ENCODE peak calls at places on chromosomes 13 and 19, in four cellular contexts. A, U, B and E are unnamed samples.

GRCh38 chr13:58583961-58584360 is 952.4 kb downstream of the PCDH17 start:
- DNase-seq in A (peak), U (no peak), B (no peak), E (no peak)

GRCh38 chr13:21071015-21071414 is 9.6 kb upstream of the LATS2 start:
- DNase-seq in A (peak), U (peak), B (no peak), E (no peak)

GRCh38 chr13:93226623-93227279 is at the start of gene GPC6:
- DNase-seq in A (peak), U (peak), B (peak), E (peak)

GRCh38 chr13:45879666-45880065 is 28.1 kb upstream of the SIAH3 start:
- DNase-seq in A (peak), U (peak), B (no peak), E (no peak)

GRCh38 chr13:44420376-44421220 is 47.0 kb downstream of the SERP2 start:
- DNase-seq in A (no peak), U (peak), B (no peak), E (no peak)

GRCh38 chr13:35882722-35883497 is 248.3 kb downstream of the DCLK1 start:
- DNase-seq in A (no peak), U (no peak), B (no peak), E (no peak)

GRCh38 chr19:1855828-1856255 is 7.5 kb downstream of the KLF16 start:
- DNase-seq in A (no peak), U (no peak), B (no peak), E (no peak)

GRCh38 chr13:108044929-108045328 is 170.4 kb downstream of the LIG4 start:
- DNase-seq in A (no peak), U (no peak), B (no peak), E (no peak)

GRCh38 chr13:93847162-93847561 is 620.6 kb downstream of the GPC6 start:
- DNase-seq in A (peak), U (no peak), B (peak), E (peak)

GRCh38 chr13:49113526-49114286 is 106.4 kb upstream of the MLNR start:
- DNase-seq in A (peak), U (no peak), B (peak), E (peak)

GRCh38 chr13:67650471-67650870 is 420.3 kb upstream of the PCDH9 start:
- DNase-seq in A (peak), U (no peak), B (no peak), E (no peak)

GRCh38 chr19:30780032-30780431 is 407.8 kb downstream of the ZNF536 start:
- DNase-seq in A (no peak), U (no peak), B (no peak), E (no peak)

GRCh38 chr19:58510084-58510862 is 1.5 kb downstream of the SLC27A5 start:
- DNase-seq in A (no peak), U (no peak), B (no peak), E (no peak)

GRCh38 chr13:33168326-33168960 is 117.1 kb downstream of the STARD13 start:
- DNase-seq in A (peak), U (no peak), B (no peak), E (no peak)

GRCh38 chr13:62799931-62800436 is 1384.3 kb upstream of the PCDH20 start:
- DNase-seq in A (no peak), U (no peak), B (no peak), E (no peak)

GRCh38 chr13:44322928-44323327 is 50.7 kb upstream of the SERP2 start:
- DNase-seq in A (no peak), U (no peak), B (no peak), E (no peak)

GRCh38 chr19:4981681-4981958 is 12.7 kb downstream of the KDM4B start:
- DNase-seq in A (no peak), U (no peak), B (no peak), E (no peak)

GRCh38 chr19:36006955-36007354 is 1.7 kb downstream of the SYNE4 start:
- DNase-seq in A (no peak), U (no peak), B (no peak), E (no peak)

GRCh38 chr19:18135712-18136584 is 17.0 kb upstream of the PIK3R2 start:
- DNase-seq in A (no peak), U (no peak), B (no peak), E (no peak)

GRCh38 chr13:98022210-98022609 is 68.7 kb downstream of the IPO5 start:
- DNase-seq in A (peak), U (peak), B (peak), E (peak)

GRCh38 chr19:1063030-1063908 is 3.7 kb upstream of the ARHGAP45 start:
- DNase-seq in A (no peak), U (no peak), B (no peak), E (no peak)

GRCh38 chr13:30743319-30744055 is 8.1 kb downstream of the ALOX5AP start:
- DNase-seq in A (peak), U (peak), B (peak), E (peak)

GRCh38 chr13:54033323-54033861 is 1004.8 kb downstream of the OLFM4 start:
- DNase-seq in A (no peak), U (no peak), B (no peak), E (no peak)

GRCh38 chr19:37874784-37875183 is 31.6 kb downstream of the WDR87 start:
- DNase-seq in A (peak), U (no peak), B (no peak), E (no peak)

GRCh38 chr19:10736189-10736588 is 18.3 kb downstream of the DNM2 start:
- DNase-seq in A (no peak), U (no peak), B (no peak), E (no peak)

GRCh38 chr13:113801289-113801961 is 42.4 kb downstream of the TMEM255B start:
- DNase-seq in A (no peak), U (no peak), B (no peak), E (no peak)

DNA sequence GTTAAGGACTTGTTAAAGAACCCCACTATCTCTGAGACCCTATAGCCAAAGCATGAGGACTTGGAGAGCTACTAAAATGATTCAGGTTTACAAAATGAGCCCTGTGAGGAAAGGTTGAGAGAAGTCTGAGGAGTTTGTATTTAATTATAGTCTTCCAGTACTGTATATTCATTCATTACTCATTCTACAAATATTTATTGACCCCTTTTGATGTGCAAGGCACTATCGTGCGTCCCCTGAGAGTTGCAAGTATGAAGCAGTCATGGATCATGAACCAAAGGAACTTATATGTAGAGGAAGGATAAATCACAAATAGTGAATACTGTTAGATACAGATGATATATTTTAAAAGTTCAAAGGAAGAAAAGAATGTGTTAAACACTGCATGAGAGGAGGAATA is 84.4 kb downstream of the DNAJC15 start:
- DNase-seq in A (no peak), U (no peak), B (no peak), E (no peak)
- TF ChIP-seq CTCF in A (no peak), U (no peak), B (no peak), E (no peak)

GRCh38 chr19:32675720-32676185 is at the start of gene RGS9BP:
- DNase-seq in A (peak), U (peak), B (peak), E (no peak)

GRCh38 chr19:32674153-32674958 is 624 bp downstream of the ANKRD27 start:
- DNase-seq in A (no peak), U (no peak), B (no peak), E (no peak)

GRCh38 chr19:32671883-32672282 is 3.1 kb downstream of the ANKRD27 start:
- DNase-seq in A (peak), U (no peak), B (peak), E (no peak)

GRCh38 chr19:32674959-32675719 is at the start of gene ANKRD27:
- DNase-seq in A (peak), U (peak), B (peak), E (peak)

GRCh38 chr19:32673573-32673972 is 1.4 kb downstream of the ANKRD27 start:
- DNase-seq in A (no peak), U (no peak), B (no peak), E (no peak)
- H3K4me3 ChIP-seq in A (no peak), U (no peak), B (no peak), E (no peak)

DNA sequence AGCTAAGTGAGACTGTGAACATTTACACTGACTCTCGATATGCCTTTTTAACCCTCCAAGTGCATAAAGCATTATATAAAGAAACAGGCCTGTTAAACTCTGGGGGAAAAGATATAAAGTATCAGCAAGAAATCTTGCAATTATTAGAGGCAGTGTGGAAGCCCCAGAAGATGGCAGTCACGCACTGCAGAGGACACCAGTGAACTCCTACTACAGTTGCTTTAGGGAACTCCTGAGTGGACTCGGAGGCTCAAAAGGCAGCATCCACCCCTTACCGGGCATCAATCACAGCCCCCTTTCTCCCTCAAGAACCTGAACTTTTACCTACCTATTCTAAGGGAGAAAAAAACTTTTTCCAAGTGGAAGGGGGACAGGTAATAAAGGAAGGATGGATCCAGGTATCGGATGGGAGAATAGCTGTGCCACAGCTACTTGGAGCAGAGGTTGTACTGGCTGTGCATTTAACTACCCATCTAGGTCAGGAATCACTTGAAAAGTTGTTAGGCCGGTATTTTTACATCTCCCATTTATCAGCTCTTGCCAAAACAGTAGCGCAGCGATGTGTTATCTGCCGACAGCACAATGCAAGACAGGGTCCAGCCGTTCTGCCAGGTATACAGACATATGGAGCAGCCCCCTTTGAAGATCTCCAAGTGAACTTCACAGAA is 80.1 kb downstream of the ZNF486 start:
- DNase-seq in A (peak), U (peak), B (peak), E (no peak)
- TF ChIP-seq CTCF in A (peak), U (no peak), B (peak), E (no peak)

GRCh38 chr19:3176715-3177501 is 1.7 kb upstream of the S1PR4 start:
- DNase-seq in A (peak), U (no peak), B (no peak), E (peak)

GRCh38 chr19:3178973-3179738 is 587 bp downstream of the S1PR4 start:
- DNase-seq in A (no peak), U (no peak), B (no peak), E (no peak)

GRCh38 chr19:3179739-3180293 is 1.2 kb downstream of the S1PR4 start:
- DNase-seq in A (no peak), U (no peak), B (no peak), E (no peak)

GRCh38 chr19:3178377-3178972 is at the start of gene S1PR4:
- DNase-seq in A (no peak), U (no peak), B (no peak), E (no peak)

DNA sequence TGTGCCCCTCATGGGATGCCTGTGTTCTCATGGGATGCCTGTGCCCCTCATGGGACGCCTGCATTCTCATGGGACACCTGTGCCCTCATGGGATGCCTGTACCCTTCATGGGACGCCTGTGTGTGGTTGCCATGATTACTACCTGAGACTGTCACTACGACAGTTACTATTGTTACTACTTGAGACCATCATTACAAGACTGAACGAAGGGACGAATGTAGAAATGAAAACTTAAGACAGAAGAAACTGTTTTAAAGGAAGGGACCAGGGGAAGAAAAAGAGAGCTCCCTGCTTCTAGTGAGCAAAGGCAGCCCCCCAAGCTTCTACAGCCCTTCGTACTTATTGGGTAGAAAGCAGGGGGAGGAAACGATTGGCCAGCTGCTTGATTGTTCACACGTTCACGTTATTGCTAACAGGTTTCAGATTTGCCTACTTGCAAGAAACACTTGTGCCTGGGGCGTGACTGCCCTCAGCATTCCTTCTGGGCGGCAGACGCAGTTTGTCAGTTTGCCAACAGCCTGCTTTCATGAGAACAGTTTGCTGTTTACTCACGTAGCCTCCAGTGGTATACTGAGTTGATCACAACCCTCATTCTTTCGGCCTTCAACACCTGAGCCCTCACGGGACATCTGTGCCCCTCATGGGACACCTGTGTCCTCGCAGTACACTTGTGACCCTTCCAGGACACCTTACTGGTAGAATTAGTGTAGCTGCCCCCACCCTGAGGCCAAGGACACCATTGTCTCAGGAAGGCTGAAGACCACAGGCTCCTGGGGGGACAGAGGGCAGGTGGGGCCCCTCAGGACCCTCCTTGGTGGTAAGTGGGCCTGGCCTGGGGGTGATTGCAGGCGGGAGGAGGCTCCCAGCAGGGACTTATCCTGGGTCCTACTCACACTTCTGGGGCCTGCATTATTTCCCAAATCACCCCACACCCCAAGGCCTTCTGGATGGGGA is 2.5 kb upstream of the S1PR4 start:
- DNase-seq in A (peak), U (no peak), B (no peak), E (peak)
- H3K4me3 ChIP-seq in A (no peak), U (no peak), B (no peak), E (no peak)

GRCh38 chr19:12513531-12514061 is 29.0 kb upstream of the ZNF709 start:
- DNase-seq in A (no peak), U (peak), B (no peak), E (no peak)
- TF ChIP-seq CTCF in A (no peak), U (no peak), B (no peak), E (no peak)

GRCh38 chr13:95552539-95553270 is at the start of gene CLDN10:
- DNase-seq in A (no peak), U (no peak), B (no peak), E (no peak)
- H3K4me3 ChIP-seq in A (no peak), U (no peak), B (peak), E (peak)